ENCODE peak calls at places on chromosomes 4 and X, in seven cellular contexts. B is effector memory CD4-positive, alpha-beta T cell; Q is pancreas; V is left ventricle myocardium inferior; O is lower lobe of right lung; X is SK-N-SH; I is psoas muscle. L is an unnamed sample. For H3K9me3 and H3K36me3, the result is how much of the 10 kb centered on the place peaks cover.

GRCh38 chr4:173171098-173171497 is 2.5 kb downstream of the GALNT7 start:
- DNase-seq in O (no peak), V (no peak), X (peak), B (no peak), I (no peak), Q (no peak), L (no peak)

GRCh38 chrX:134571831-134572230 is 86.4 kb downstream of the PLAC1 start:
- DNase-seq in Q (no peak), X (no peak), O (no peak), I (no peak), B (no peak), V (no peak), L (no peak)

GRCh38 chr4:96698891-96699290 is 859.0 kb downstream of the PDHA2 start:
- DNase-seq in O (no peak), I (no peak), V (no peak), Q (no peak), B (no peak), X (no peak), L (no peak)

GRCh38 chr4:150302553-150302952 is 224.3 kb downstream of the DCLK2 start:
- DNase-seq in V (no peak), O (no peak), Q (no peak), X (no peak), B (no peak), I (no peak), L (no peak)

GRCh38 chr4:158824425-158825274 is 55.8 kb downstream of the FNIP2 start:
- DNase-seq in X (peak), O (no peak), I (peak), Q (peak), B (no peak), V (no peak), L (no peak)

GRCh38 chr4:142845293-142846070 is 619 bp downstream of the INPP4B start:
- DNase-seq in B (no peak), I (peak), X (peak), O (peak), V (peak), Q (peak), L (no peak)

GRCh38 chr4:153222790-153223417 is 18.7 kb downstream of the TRIM2 start:
- DNase-seq in X (peak), I (peak), Q (no peak), B (no peak), O (peak), V (peak), L (no peak)

GRCh38 chr4:35151816-35152572 is 1092.3 kb downstream of the ARAP2 start:
- DNase-seq in V (no peak), Q (no peak), I (no peak), X (peak), O (no peak), B (no peak), L (no peak)

GRCh38 chr4:123674752-123675151 is 278.2 kb downstream of the SPRY1 start:
- DNase-seq in Q (no peak), B (no peak), O (no peak), X (no peak), I (no peak), V (no peak), L (no peak)

GRCh38 chr4:97691111-97691605 is 452.1 kb downstream of the STPG2 start:
- DNase-seq in O (no peak), I (no peak), X (no peak), V (no peak), B (no peak), Q (no peak), L (no peak)

GRCh38 chr4:2977116-2978097 is 14.0 kb downstream of the GRK4 start:
- DNase-seq in O (no peak), X (no peak), V (no peak), I (no peak), Q (no peak), B (no peak), L (no peak)

GRCh38 chr4:87919951-87920350 is 55.6 kb upstream of the SPP1 start:
- DNase-seq in Q (no peak), B (no peak), I (no peak), X (no peak), V (no peak), O (no peak), L (no peak)

GRCh38 chr4:183905593-183906485 is 732 bp downstream of the STOX2 start:
- DNase-seq in O (peak), V (peak), B (no peak), I (peak), X (peak), Q (peak), L (no peak)

GRCh38 chr4:140242357-140243284 is 88.6 kb upstream of the MAML3 start:
- DNase-seq in I (no peak), O (peak), B (no peak), V (no peak), Q (no peak), X (no peak), L (no peak)

GRCh38 chrX:2589186-2590020 is 88.6 kb upstream of the DHRSX start:
- DNase-seq in Q (no peak), O (no peak), V (no peak), I (no peak), B (no peak), X (no peak), L (no peak)

GRCh38 chrX:130906776-130907175 is 3.8 kb upstream of the ENOX2 start:
- DNase-seq in O (no peak), V (no peak), B (no peak), X (no peak), Q (no peak), I (no peak), L (no peak)

GRCh38 chr4:16687845-16688244 is 210.6 kb downstream of the LDB2 start:
- DNase-seq in B (no peak), Q (no peak), O (no peak), X (no peak), V (no peak), I (no peak), L (no peak)

GRCh38 chr4:156615066-156615514 is 356.5 kb downstream of the PDGFC start:
- DNase-seq in X (no peak), V (no peak), B (no peak), O (no peak), Q (no peak), I (no peak), L (no peak)

GRCh38 chr4:21888195-21888976 is 60.2 kb downstream of the KCNIP4 start:
- DNase-seq in Q (no peak), O (no peak), I (no peak), V (no peak), B (no peak), X (no peak), L (no peak)

GRCh38 chr4:51907001-51907669 is 64.2 kb downstream of the DCUN1D4 start:
- DNase-seq in I (no peak), O (no peak), Q (peak), V (no peak), X (no peak), B (no peak), L (no peak)

GRCh38 chrX:142036111-142036510 is 132.4 kb downstream of the MAGEC1 start:
- DNase-seq in B (no peak), O (no peak), V (no peak), Q (no peak), I (no peak), X (no peak), L (no peak)

GRCh38 chrX:108439434-108439883 is at the start of gene COL4A5:
- DNase-seq in V (peak), X (no peak), Q (peak), O (peak), B (no peak), I (peak), L (no peak)

GRCh38 chr4:77817304-77818076 is 1.7 kb downstream of the CNOT6L start:
- DNase-seq in V (no peak), B (no peak), Q (peak), X (no peak), O (no peak), I (no peak), L (no peak)

GRCh38 chr4:150582881-150583286 is 933 bp downstream of the MAB21L2 start:
- DNase-seq in I (no peak), V (no peak), O (no peak), X (peak), Q (no peak), B (no peak), L (no peak)

GRCh38 chr4:106039796-106040195 is 144.5 kb downstream of the NPNT start:
- DNase-seq in V (no peak), Q (no peak), I (no peak), X (no peak), B (no peak), O (no peak), L (no peak)

GRCh38 chr4:186934255-186934654 is 210.6 kb upstream of the FAT1 start:
- DNase-seq in Q (no peak), X (no peak), V (no peak), O (no peak), B (no peak), I (no peak), L (no peak)

GRCh38 chr4:30716158-30716557 is 4.0 kb upstream of the PCDH7 start:
- DNase-seq in O (no peak), Q (no peak), B (no peak), I (no peak), V (no peak), X (peak), L (no peak)

GRCh38 chr4:141680060-141680459 is 43.7 kb downstream of the IL15 start:
- DNase-seq in X (peak), V (no peak), B (no peak), Q (no peak), O (no peak), I (no peak), L (no peak)

GRCh38 chr4:35993606-35994005 is 250.7 kb downstream of the ARAP2 start:
- DNase-seq in X (no peak), I (no peak), O (no peak), Q (no peak), B (no peak), V (no peak), L (no peak)

GRCh38 chr4:139142980-139143379 is 34.0 kb downstream of the ELF2 start:
- DNase-seq in O (no peak), I (no peak), Q (no peak), X (no peak), V (no peak), B (no peak), L (no peak)

GRCh38 chr4:89110986-89111832 is at the start of gene TIGD2:
- DNase-seq in X (peak), B (peak), V (peak), I (peak), O (peak), Q (peak), L (peak)

GRCh38 chr4:106038012-106038411 is 142.7 kb downstream of the NPNT start:
- DNase-seq in O (no peak), Q (no peak), X (no peak), I (no peak), V (no peak), B (no peak), L (no peak)

GRCh38 chrX:77768787-77769186 is 17.2 kb downstream of the ATRX start:
- DNase-seq in B (no peak), X (no peak), V (no peak), Q (no peak), O (no peak), I (no peak), L (no peak)

GRCh38 chr4:55269470-55269869 is 76.6 kb upstream of the SRD5A3 start:
- DNase-seq in X (no peak), V (no peak), I (no peak), O (no peak), B (no peak), Q (no peak), L (no peak)

GRCh38 chr4:99861120-99861905 is 32.9 kb downstream of the LAMTOR3 start:
- DNase-seq in V (no peak), Q (no peak), B (no peak), I (no peak), O (no peak), X (no peak), L (peak)

DNA sequence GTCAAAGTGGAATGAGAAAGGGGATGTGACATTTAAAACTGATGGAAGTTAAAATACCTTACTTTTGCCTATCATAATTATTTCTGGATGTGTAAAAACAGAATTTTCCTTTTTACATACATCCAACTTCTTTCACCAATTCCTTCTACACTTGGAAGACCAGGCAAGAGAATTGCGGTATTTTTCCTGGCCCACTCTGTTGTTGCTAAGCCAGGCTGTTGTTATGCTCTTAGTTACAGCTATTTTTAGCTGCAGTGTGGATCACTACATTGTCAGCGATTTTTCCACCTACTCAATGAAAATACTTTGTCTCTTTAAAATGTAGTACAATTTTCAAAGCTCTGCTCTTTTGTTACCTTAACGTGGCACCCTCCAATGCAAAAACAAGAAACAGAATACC is 43.4 kb downstream of the NKX6-1 start:
- DNase-seq in Q (no peak), I (no peak), V (no peak), X (no peak), B (no peak), O (no peak), L (no peak)
- H3K27ac ChIP-seq in Q (no peak), I (no peak), V (no peak), X (no peak), B (no peak), O (no peak), L (no peak)

DNA sequence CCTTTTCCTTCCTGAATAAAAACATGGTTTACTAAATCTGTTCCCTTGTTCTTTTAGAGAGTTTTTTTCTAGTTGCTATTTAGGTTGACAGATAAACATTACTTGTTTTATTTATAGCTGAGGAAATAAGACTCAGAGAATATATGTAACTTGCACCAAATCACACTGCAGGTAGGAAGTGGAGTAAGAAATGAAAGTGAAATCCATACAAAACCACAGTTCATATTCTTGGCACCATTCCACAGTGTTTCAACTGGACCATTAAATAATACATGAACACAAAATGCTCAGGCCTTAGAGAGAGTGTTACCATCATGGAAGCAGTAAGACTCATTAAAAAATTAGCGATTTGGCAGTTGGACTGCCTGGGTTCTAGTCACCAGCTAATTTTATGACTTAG is 326.9 kb upstream of the SLIT2 start:
- DNase-seq in X (peak), B (no peak), V (no peak), Q (no peak), I (no peak), O (no peak), L (no peak)
- H3K9me3 ChIP-seq in X (under half), B (under half), V (under half), Q (under half), I (under half), O (under half), L (under half)

DNA sequence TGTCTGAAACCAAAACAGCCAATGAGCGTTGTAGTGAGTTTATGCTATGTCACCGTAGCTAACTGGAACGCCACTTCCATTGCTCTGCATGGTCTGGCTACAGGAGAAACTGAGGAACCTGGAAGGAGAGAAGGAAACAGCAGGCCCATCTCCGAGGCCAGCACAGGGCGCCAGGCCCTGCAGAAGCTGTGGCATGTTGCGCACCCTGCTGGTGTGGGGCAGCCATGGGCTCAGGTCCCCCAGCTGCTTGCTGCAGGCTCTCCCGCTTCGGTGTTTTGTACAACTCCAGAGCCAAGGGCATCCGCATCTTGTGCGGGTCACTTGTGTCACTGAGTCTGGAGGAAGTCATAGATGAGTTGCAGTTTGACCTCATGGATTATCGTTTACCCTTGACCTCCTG is 89.2 kb downstream of the AFAP1 start:
- DNase-seq in I (no peak), V (no peak), X (no peak), Q (no peak), O (no peak), B (no peak), L (no peak)
- H3K36me3 ChIP-seq in I (under half), V (under half), X (half or more), Q (under half), O (under half), B (under half), L (under half)

DNA sequence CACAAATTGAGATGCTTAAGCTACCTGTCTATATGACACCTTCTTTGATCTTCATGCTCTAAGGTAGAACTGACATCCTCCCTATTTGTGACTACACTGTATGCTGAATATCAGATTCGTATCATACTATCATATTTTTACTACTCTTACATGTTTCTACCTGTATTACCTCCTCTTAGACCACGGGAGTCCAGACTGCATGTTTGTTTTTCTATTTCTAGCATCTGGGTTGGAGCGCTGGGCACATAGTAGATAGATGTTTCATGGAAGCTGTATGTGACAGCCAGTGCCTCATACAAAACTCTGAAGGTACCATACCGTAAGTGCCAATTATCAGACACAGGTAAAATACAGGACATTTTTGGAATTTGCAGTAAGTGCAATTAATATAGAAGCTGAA is 47.6 kb downstream of the ATP10D start:
- DNase-seq in I (no peak), Q (no peak), O (no peak), B (no peak), X (no peak), V (no peak), L (no peak)
- H3K27ac ChIP-seq in I (no peak), Q (no peak), O (peak), B (no peak), X (no peak), V (no peak), L (no peak)

DNA sequence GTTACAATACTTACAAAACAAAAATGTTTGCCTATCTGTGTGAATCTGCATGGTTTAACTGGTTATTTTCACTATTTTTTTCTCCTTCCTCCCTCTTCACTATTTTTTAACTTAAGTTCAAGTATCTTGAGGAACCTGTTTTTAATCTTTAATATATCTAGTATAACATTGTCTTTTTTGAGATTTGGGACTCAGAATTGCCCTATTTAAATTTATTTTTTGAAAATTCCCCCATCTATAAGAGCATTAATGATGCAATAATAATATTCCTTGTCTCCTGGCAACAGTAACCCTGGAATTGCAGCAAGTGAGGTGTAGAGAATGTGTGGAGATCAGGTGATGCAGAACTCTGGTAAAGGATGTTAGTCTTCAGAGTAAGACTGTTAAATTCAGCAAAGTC is at the start of gene TENT5D:
- DNase-seq in O (no peak), X (no peak), I (no peak), Q (no peak), B (no peak), V (no peak), L (no peak)
- H3K9me3 ChIP-seq in O (under half), X (under half), I (under half), Q (under half), B (under half), V (under half), L (under half)

GRCh38 chrX:13734278-13735172 is at the start of the genes OFD1 and TRAPPC2:
- DNase-seq in X (peak), B (peak), V (peak), Q (peak), I (peak), O (peak), L (peak)
- H3K36me3 ChIP-seq in X (under half), B (under half), V (under half), Q (under half), I (under half), O (under half), L (under half)

DNA sequence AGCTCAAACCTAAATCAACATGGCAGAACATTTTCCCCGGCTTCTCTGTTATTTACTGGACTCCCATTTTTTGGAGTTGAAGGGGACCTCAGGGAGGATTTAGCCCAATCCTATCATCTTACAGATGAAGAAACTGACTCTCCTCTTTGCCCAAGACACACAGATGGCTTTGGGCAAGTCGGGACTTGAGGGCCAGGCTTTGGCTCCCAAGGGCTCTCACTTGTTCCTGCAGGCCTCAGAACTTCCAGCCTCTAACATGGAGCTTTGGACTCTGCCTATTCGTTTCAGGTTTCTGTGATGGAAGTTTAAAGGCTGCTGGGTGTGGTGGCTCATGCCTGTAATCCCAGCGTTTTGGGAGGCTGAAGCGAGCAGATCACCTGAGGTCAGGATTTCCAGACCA is 59.5 kb downstream of the RHOH start:
- DNase-seq in V (no peak), X (no peak), O (no peak), B (no peak), Q (no peak), I (no peak), L (no peak)
- H3K27ac ChIP-seq in V (no peak), X (peak), O (no peak), B (peak), Q (no peak), I (no peak), L (no peak)

DNA sequence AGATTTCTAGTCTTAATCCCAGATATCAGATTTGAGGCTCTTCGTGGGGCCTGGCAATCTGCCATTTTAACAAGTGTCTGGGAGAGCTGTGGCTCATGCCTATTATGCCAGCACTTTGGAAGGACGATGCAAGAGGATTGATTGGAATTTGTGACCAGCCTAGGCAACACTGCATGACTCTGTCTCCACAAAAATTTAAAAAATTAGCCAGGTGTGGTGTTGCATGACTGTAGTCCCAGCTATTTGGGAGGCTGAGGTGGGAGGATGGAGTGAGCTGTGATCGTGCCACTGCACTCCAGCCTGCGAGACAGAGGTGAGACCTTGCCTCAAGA is 19.6 kb upstream of the YTHDC1 start:
- DNase-seq in X (no peak), Q (no peak), I (no peak), O (no peak), B (no peak), V (no peak), L (no peak)
- H3K9me3 ChIP-seq in X (under half), Q (under half), I (under half), O (under half), B (under half), V (under half), L (under half)

GRCh38 chr4:1232661-1233621 is 16.0 kb downstream of the CTBP1 start:
- DNase-seq in O (peak), I (peak), Q (peak), V (peak), B (no peak), X (peak), L (no peak)

GRCh38 chr4:1229117-1229849 is 19.6 kb downstream of the CTBP1 start:
- DNase-seq in O (no peak), X (no peak), V (no peak), B (no peak), I (no peak), Q (no peak), L (no peak)

GRCh38 chr4:1230316-1230715 is 18.6 kb downstream of the CTBP1 start:
- DNase-seq in O (no peak), B (no peak), X (no peak), I (no peak), Q (no peak), V (no peak), L (no peak)

GRCh38 chr4:1231637-1232360 is 17.1 kb downstream of the CTBP1 start:
- DNase-seq in X (no peak), V (no peak), B (no peak), O (no peak), I (no peak), Q (no peak), L (no peak)

GRCh38 chr4:1230971-1231636 is 17.8 kb downstream of the CTBP1 start:
- DNase-seq in O (no peak), Q (no peak), X (no peak), B (no peak), I (no peak), V (no peak), L (no peak)
- H3K36me3 ChIP-seq in O (half or more), Q (under half), X (half or more), B (half or more), I (under half), V (half or more), L (half or more)